ENCODE peak calls at places on chromosome 10, in eight cellular contexts. One of them, this sample, is unnamed.

GRCh38 chr10:88428442-88428841 is 154.7 kb downstream of the RNLS start:
- DNase-seq in AG04449: no peak
- DNase-seq in GM23338: no peak
- DNase-seq in HFFc6: peak; percentile 4
- DNase-seq in upper lobe of left lung: no peak
- DNase-seq in tibial artery: no peak
- DNase-seq in body of pancreas: no peak
- DNase-seq in natural killer cell: no peak
- DNase-seq in this sample: peak; percentile 11

GRCh38 chr10:114326794-114327193 is 77.5 kb downstream of the AFAP1L2 start:
- DNase-seq in AG04449: no peak
- DNase-seq in GM23338: no peak
- DNase-seq in HFFc6: no peak
- DNase-seq in upper lobe of left lung: no peak
- DNase-seq in tibial artery: no peak
- DNase-seq in body of pancreas: no peak
- DNase-seq in natural killer cell: no peak
- DNase-seq in this sample: no peak

GRCh38 chr10:2978111-2978510 is 89.2 kb upstream of the PFKP start:
- DNase-seq in AG04449: no peak
- DNase-seq in GM23338: peak; percentile 77
- DNase-seq in HFFc6: peak; percentile 71
- DNase-seq in upper lobe of left lung: no peak
- DNase-seq in tibial artery: no peak
- DNase-seq in body of pancreas: no peak
- DNase-seq in natural killer cell: no peak
- DNase-seq in this sample: no peak

GRCh38 chr10:116014859-116015258 is 258.1 kb downstream of the GFRA1 start:
- DNase-seq in AG04449: no peak
- DNase-seq in GM23338: no peak
- DNase-seq in HFFc6: no peak
- DNase-seq in upper lobe of left lung: no peak
- DNase-seq in tibial artery: no peak
- DNase-seq in body of pancreas: no peak
- DNase-seq in natural killer cell: no peak
- DNase-seq in this sample: no peak

GRCh38 chr10:17527530-17528146 is 73.2 kb upstream of the ST8SIA6 start:
- DNase-seq in AG04449: no peak
- DNase-seq in GM23338: peak; percentile 27
- DNase-seq in HFFc6: peak; percentile 39
- DNase-seq in upper lobe of left lung: no peak
- DNase-seq in tibial artery: no peak
- DNase-seq in body of pancreas: no peak
- DNase-seq in natural killer cell: no peak
- DNase-seq in this sample: no peak

GRCh38 chr10:116536810-116537209 is 8.9 kb upstream of the PNLIP start:
- DNase-seq in AG04449: no peak
- DNase-seq in GM23338: no peak
- DNase-seq in HFFc6: no peak
- DNase-seq in upper lobe of left lung: no peak
- DNase-seq in tibial artery: no peak
- DNase-seq in body of pancreas: no peak
- DNase-seq in natural killer cell: no peak
- DNase-seq in this sample: no peak

GRCh38 chr10:90964781-90965462 is 44.0 kb upstream of the ANKRD1 start:
- DNase-seq in AG04449: no peak
- DNase-seq in GM23338: no peak
- DNase-seq in HFFc6: peak; percentile 14
- DNase-seq in upper lobe of left lung: no peak
- DNase-seq in tibial artery: no peak
- DNase-seq in body of pancreas: no peak
- DNase-seq in natural killer cell: no peak
- DNase-seq in this sample: no peak

GRCh38 chr10:97533888-97534287 is 35.2 kb downstream of the UBTD1 start:
- DNase-seq in AG04449: no peak
- DNase-seq in GM23338: no peak
- DNase-seq in HFFc6: no peak
- DNase-seq in upper lobe of left lung: no peak
- DNase-seq in tibial artery: no peak
- DNase-seq in body of pancreas: no peak
- DNase-seq in natural killer cell: no peak
- DNase-seq in this sample: no peak

GRCh38 chr10:15385552-15386455 is 14.7 kb upstream of the FAM171A1 start:
- DNase-seq in AG04449: no peak
- DNase-seq in GM23338: no peak
- DNase-seq in HFFc6: no peak
- DNase-seq in upper lobe of left lung: no peak
- DNase-seq in tibial artery: no peak
- DNase-seq in body of pancreas: no peak
- DNase-seq in natural killer cell: no peak
- DNase-seq in this sample: no peak

GRCh38 chr10:128009768-128010167 is 102.9 kb downstream of the PTPRE start:
- DNase-seq in AG04449: no peak
- DNase-seq in GM23338: no peak
- DNase-seq in HFFc6: no peak
- DNase-seq in upper lobe of left lung: no peak
- DNase-seq in tibial artery: no peak
- DNase-seq in body of pancreas: no peak
- DNase-seq in natural killer cell: no peak
- DNase-seq in this sample: no peak

GRCh38 chr10:71251319-71251718 is 38.9 kb downstream of the UNC5B start:
- DNase-seq in AG04449: no peak
- DNase-seq in GM23338: no peak
- DNase-seq in HFFc6: no peak
- DNase-seq in upper lobe of left lung: no peak
- DNase-seq in tibial artery: no peak
- DNase-seq in body of pancreas: no peak
- DNase-seq in natural killer cell: no peak
- DNase-seq in this sample: no peak

GRCh38 chr10:121886997-121887622 is 40.7 kb downstream of the ATE1 start:
- DNase-seq in AG04449: peak; percentile 24
- DNase-seq in GM23338: peak; percentile 85
- DNase-seq in HFFc6: peak; percentile 54
- DNase-seq in upper lobe of left lung: no peak
- DNase-seq in tibial artery: no peak
- DNase-seq in body of pancreas: peak; percentile 61
- DNase-seq in natural killer cell: peak; percentile 20
- DNase-seq in this sample: no peak

GRCh38 chr10:120034236-120034635 is 141.7 kb downstream of the SEC23IP start:
- DNase-seq in AG04449: no peak
- DNase-seq in GM23338: no peak
- DNase-seq in HFFc6: no peak
- DNase-seq in upper lobe of left lung: no peak
- DNase-seq in tibial artery: no peak
- DNase-seq in body of pancreas: no peak
- DNase-seq in natural killer cell: no peak
- DNase-seq in this sample: no peak

GRCh38 chr10:133273534-133274143 is 3.0 kb downstream of the ADAM8 start:
- DNase-seq in AG04449: no peak
- DNase-seq in GM23338: no peak
- DNase-seq in HFFc6: no peak
- DNase-seq in upper lobe of left lung: peak; percentile 75
- DNase-seq in tibial artery: no peak
- DNase-seq in body of pancreas: no peak
- DNase-seq in natural killer cell: no peak
- DNase-seq in this sample: no peak

GRCh38 chr10:74171625-74172024 is 20.6 kb downstream of the ADK start:
- DNase-seq in AG04449: no peak
- DNase-seq in GM23338: no peak
- DNase-seq in HFFc6: no peak
- DNase-seq in upper lobe of left lung: no peak
- DNase-seq in tibial artery: no peak
- DNase-seq in body of pancreas: no peak
- DNase-seq in natural killer cell: no peak
- DNase-seq in this sample: no peak

GRCh38 chr10:67812007-67812406 is 26.0 kb downstream of the DNAJC12 start:
- DNase-seq in AG04449: no peak
- DNase-seq in GM23338: no peak
- DNase-seq in HFFc6: no peak
- DNase-seq in upper lobe of left lung: no peak
- DNase-seq in tibial artery: no peak
- DNase-seq in body of pancreas: no peak
- DNase-seq in natural killer cell: no peak
- DNase-seq in this sample: no peak

GRCh38 chr10:14014423-14014822 is 316.3 kb downstream of the FRMD4A start:
- DNase-seq in AG04449: no peak
- DNase-seq in GM23338: no peak
- DNase-seq in HFFc6: no peak
- DNase-seq in upper lobe of left lung: no peak
- DNase-seq in tibial artery: no peak
- DNase-seq in body of pancreas: no peak
- DNase-seq in natural killer cell: no peak
- DNase-seq in this sample: no peak

GRCh38 chr10:99364125-99364524 is 35.0 kb downstream of the CNNM1 start:
- DNase-seq in AG04449: peak; percentile 63
- DNase-seq in GM23338: no peak
- DNase-seq in HFFc6: peak; percentile 67
- DNase-seq in upper lobe of left lung: no peak
- DNase-seq in tibial artery: no peak
- DNase-seq in body of pancreas: no peak
- DNase-seq in natural killer cell: no peak
- DNase-seq in this sample: peak; percentile 89

GRCh38 chr10:17003666-17004065 is 125.9 kb downstream of the CUBN start:
- DNase-seq in AG04449: no peak
- DNase-seq in GM23338: no peak
- DNase-seq in HFFc6: no peak
- DNase-seq in upper lobe of left lung: no peak
- DNase-seq in tibial artery: no peak
- DNase-seq in body of pancreas: no peak
- DNase-seq in natural killer cell: no peak
- DNase-seq in this sample: no peak

GRCh38 chr10:37860494-37861190 is 3.2 kb upstream of the ZNF248 start:
- DNase-seq in AG04449: peak; percentile 56
- DNase-seq in GM23338: no peak
- DNase-seq in HFFc6: peak; percentile 86
- DNase-seq in upper lobe of left lung: no peak
- DNase-seq in tibial artery: no peak
- DNase-seq in body of pancreas: no peak
- DNase-seq in natural killer cell: no peak
- DNase-seq in this sample: peak; percentile 40

GRCh38 chr10:2119316-2119715 is 382.0 kb upstream of the ADARB2 start:
- DNase-seq in AG04449: no peak
- DNase-seq in GM23338: no peak
- DNase-seq in HFFc6: no peak
- DNase-seq in upper lobe of left lung: no peak
- DNase-seq in tibial artery: no peak
- DNase-seq in body of pancreas: no peak
- DNase-seq in natural killer cell: no peak
- DNase-seq in this sample: no peak

GRCh38 chr10:70668454-70668970 is 3.8 kb upstream of the ADAMTS14 start:
- DNase-seq in AG04449: no peak
- DNase-seq in GM23338: no peak
- DNase-seq in HFFc6: peak; percentile 31
- DNase-seq in upper lobe of left lung: no peak
- DNase-seq in tibial artery: no peak
- DNase-seq in body of pancreas: no peak
- DNase-seq in natural killer cell: no peak
- DNase-seq in this sample: no peak

DNA sequence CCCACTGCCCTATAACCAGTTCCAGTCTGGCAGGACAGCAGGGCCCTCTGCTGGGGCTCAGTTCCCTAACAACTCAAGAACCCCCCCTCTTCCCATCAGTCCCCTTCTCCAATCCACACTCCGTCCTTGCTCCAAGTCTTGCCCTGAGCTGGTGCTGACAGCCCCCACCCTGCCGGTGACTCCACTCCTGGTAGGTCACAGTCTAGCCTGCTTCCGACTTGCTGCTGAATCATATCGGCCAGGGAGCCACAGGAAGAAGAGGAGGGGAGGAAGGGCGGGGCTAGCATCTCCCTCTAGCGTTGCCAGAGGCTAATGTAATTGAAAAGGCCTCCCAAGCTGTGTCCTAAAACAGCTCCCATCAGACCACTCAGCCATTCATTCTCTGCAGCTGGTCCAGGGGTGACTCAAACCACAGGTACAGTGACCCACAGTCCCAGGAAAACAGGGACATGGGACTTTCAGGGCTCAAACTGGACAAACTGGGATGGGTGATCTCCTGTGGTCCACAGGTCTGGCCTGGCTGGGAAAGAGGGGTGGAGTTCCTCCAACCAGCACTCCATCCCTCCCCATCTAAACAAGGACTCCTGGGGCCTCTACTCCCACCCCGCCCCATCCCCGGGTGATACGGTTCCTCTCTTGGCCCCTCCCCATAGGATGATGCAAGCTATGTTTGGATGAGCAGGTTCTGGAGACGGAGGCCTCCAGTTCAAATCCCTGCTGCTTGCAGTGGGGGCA is 158.8 kb downstream of the SH3PXD2A start:
- DNase-seq in AG04449: peak; percentile 75
- DNase-seq in GM23338: peak; percentile 82
- DNase-seq in HFFc6: peak; percentile 95
- DNase-seq in upper lobe of left lung: no peak
- DNase-seq in tibial artery: peak; percentile 87
- DNase-seq in body of pancreas: peak; percentile 61
- DNase-seq in natural killer cell: no peak
- DNase-seq in this sample: peak; percentile 77
- TF ChIP-seq CTCF in AG04449: peak; percentile 68
- TF ChIP-seq CTCF in GM23338: peak; percentile 37
- TF ChIP-seq CTCF in HFFc6: peak; percentile 73
- TF ChIP-seq CTCF in upper lobe of left lung: no peak
- TF ChIP-seq CTCF in tibial artery: no peak
- TF ChIP-seq CTCF in body of pancreas: no peak
- TF ChIP-seq CTCF in natural killer cell: no peak
- TF ChIP-seq CTCF in this sample: peak; percentile 71

DNA sequence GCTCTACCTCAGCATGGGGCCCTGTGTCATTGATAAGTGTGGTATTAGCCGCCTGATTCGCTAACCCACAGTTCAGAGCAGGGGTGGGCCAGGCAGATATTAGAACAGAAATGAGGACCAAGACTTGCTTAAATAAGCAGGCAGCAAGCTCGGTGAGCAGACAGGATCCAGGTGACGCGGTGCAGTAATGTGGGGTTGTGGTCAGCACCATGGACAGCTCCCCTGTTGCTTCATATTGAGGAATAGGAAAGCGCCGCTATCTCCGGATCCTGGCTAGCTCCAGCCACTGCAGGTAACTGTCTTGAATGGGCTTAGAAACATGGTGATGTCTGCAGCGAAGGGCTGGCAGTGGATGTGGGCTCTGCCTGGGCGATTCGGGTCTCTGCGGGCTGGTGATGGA is 51.3 kb upstream of the GPR26 start:
- DNase-seq in AG04449: no peak
- DNase-seq in GM23338: peak; percentile 97
- DNase-seq in HFFc6: peak; percentile 43
- DNase-seq in upper lobe of left lung: no peak
- DNase-seq in tibial artery: no peak
- DNase-seq in body of pancreas: peak; percentile 69
- DNase-seq in natural killer cell: peak; percentile 24
- DNase-seq in this sample: no peak
- TF ChIP-seq CTCF in AG04449: no peak
- TF ChIP-seq CTCF in GM23338: no peak
- TF ChIP-seq CTCF in HFFc6: no peak
- TF ChIP-seq CTCF in upper lobe of left lung: no peak
- TF ChIP-seq CTCF in tibial artery: no peak
- TF ChIP-seq CTCF in body of pancreas: no peak
- TF ChIP-seq CTCF in natural killer cell: no peak
- TF ChIP-seq CTCF in this sample: no peak

GRCh38 chr10:85786401-85786899 is 580.1 kb downstream of the GRID1 start:
- DNase-seq in AG04449: no peak
- DNase-seq in GM23338: peak; percentile 34
- DNase-seq in HFFc6: no peak
- DNase-seq in upper lobe of left lung: peak; percentile 20
- DNase-seq in tibial artery: no peak
- DNase-seq in body of pancreas: no peak
- DNase-seq in natural killer cell: no peak
- DNase-seq in this sample: no peak
- TF ChIP-seq CTCF in AG04449: no peak
- TF ChIP-seq CTCF in GM23338: peak; percentile 29
- TF ChIP-seq CTCF in HFFc6: no peak
- TF ChIP-seq CTCF in upper lobe of left lung: no peak
- TF ChIP-seq CTCF in tibial artery: no peak
- TF ChIP-seq CTCF in body of pancreas: peak; percentile 30
- TF ChIP-seq CTCF in natural killer cell: no peak
- TF ChIP-seq CTCF in this sample: no peak

GRCh38 chr10:46106410-46107255 is 60.6 kb upstream of the MSMB start:
- DNase-seq in AG04449: no peak
- DNase-seq in GM23338: peak; percentile 86
- DNase-seq in HFFc6: no peak
- DNase-seq in upper lobe of left lung: peak; percentile 91
- DNase-seq in tibial artery: peak; percentile 80
- DNase-seq in body of pancreas: peak; percentile 63
- DNase-seq in natural killer cell: no peak
- DNase-seq in this sample: no peak
- TF ChIP-seq CTCF in AG04449: no peak
- TF ChIP-seq CTCF in GM23338: no peak
- TF ChIP-seq CTCF in HFFc6: no peak
- TF ChIP-seq CTCF in upper lobe of left lung: peak; percentile 39
- TF ChIP-seq CTCF in tibial artery: peak; percentile 21
- TF ChIP-seq CTCF in body of pancreas: peak; percentile 45
- TF ChIP-seq CTCF in natural killer cell: no peak
- TF ChIP-seq CTCF in this sample: no peak

This sample was measured in BJ.